ENCODE peak calls at places on chromosomes 12 and 14, in five cellular contexts. One of them, this sample, is unnamed.

GRCh38 chr12:78470354-78471195 is 394.0 kb upstream of the SYT1 start:
- DNase-seq in A549: peak; percentile 64
- DNase-seq in suprapubic skin: no peak
- DNase-seq in stomach: no peak
- DNase-seq in tibial nerve: no peak
- DNase-seq in this sample: no peak

GRCh38 chr14:90851327-90852036 is 35.3 kb upstream of the TTC7B start:
- DNase-seq in stomach: no peak
- DNase-seq in suprapubic skin: no peak
- DNase-seq in A549: no peak
- DNase-seq in tibial nerve: no peak
- DNase-seq in this sample: no peak

GRCh38 chr12:1911598-1912575 is 6.6 kb downstream of the CACNA2D4 start:
- DNase-seq in suprapubic skin: no peak
- DNase-seq in A549: no peak
- DNase-seq in tibial nerve: no peak
- DNase-seq in stomach: peak; percentile 15
- DNase-seq in this sample: no peak

GRCh38 chr14:41873379-41874034 is 266.8 kb downstream of the LRFN5 start:
- DNase-seq in A549: no peak
- DNase-seq in stomach: no peak
- DNase-seq in tibial nerve: no peak
- DNase-seq in suprapubic skin: no peak
- DNase-seq in this sample: no peak

GRCh38 chr14:68146812-68147211 is 327.2 kb downstream of the RAD51B start:
- DNase-seq in A549: peak; percentile 80
- DNase-seq in suprapubic skin: no peak
- DNase-seq in stomach: no peak
- DNase-seq in tibial nerve: no peak
- DNase-seq in this sample: no peak

GRCh38 chr14:70947739-70948138 is 40.5 kb downstream of the PCNX1 start:
- DNase-seq in A549: no peak
- DNase-seq in stomach: no peak
- DNase-seq in tibial nerve: no peak
- DNase-seq in suprapubic skin: no peak
- DNase-seq in this sample: no peak

GRCh38 chr12:62834971-62835547 is 99.9 kb downstream of the PPM1H start:
- DNase-seq in suprapubic skin: no peak
- DNase-seq in stomach: no peak
- DNase-seq in tibial nerve: no peak
- DNase-seq in A549: no peak
- DNase-seq in this sample: no peak

GRCh38 chr14:54838931-54839512 is 63.6 kb downstream of the GCH1 start:
- DNase-seq in tibial nerve: no peak
- DNase-seq in stomach: no peak
- DNase-seq in A549: no peak
- DNase-seq in suprapubic skin: no peak
- DNase-seq in this sample: no peak

GRCh38 chr14:74213907-74214803 is 25.1 kb upstream of the VSX2 start:
- DNase-seq in tibial nerve: no peak
- DNase-seq in stomach: no peak
- DNase-seq in A549: no peak
- DNase-seq in suprapubic skin: no peak
- DNase-seq in this sample: no peak

GRCh38 chr12:54214553-54215374 is 26.0 kb upstream of the SMUG1 start:
- DNase-seq in stomach: peak; percentile 83
- DNase-seq in tibial nerve: peak; percentile 62
- DNase-seq in A549: peak; percentile 95
- DNase-seq in suprapubic skin: peak; percentile 95
- DNase-seq in this sample: peak; percentile 88

GRCh38 chr14:104237651-104238423 is 99.5 kb downstream of the KIF26A start:
- DNase-seq in tibial nerve: no peak
- DNase-seq in suprapubic skin: peak; percentile 34
- DNase-seq in A549: no peak
- DNase-seq in stomach: peak; percentile 8
- DNase-seq in this sample: peak; percentile 12

GRCh38 chr14:89401241-89401640 is 15.8 kb downstream of the FOXN3 start:
- DNase-seq in A549: no peak
- DNase-seq in tibial nerve: no peak
- DNase-seq in suprapubic skin: peak; percentile 33
- DNase-seq in stomach: no peak
- DNase-seq in this sample: no peak

GRCh38 chr12:44000309-44000952 is 164.6 kb downstream of the TMEM117 start:
- DNase-seq in A549: peak; percentile 71
- DNase-seq in suprapubic skin: no peak
- DNase-seq in stomach: no peak
- DNase-seq in tibial nerve: no peak
- DNase-seq in this sample: no peak

GRCh38 chr14:33788116-33788515 is 162.8 kb downstream of the EGLN3 start:
- DNase-seq in stomach: no peak
- DNase-seq in tibial nerve: no peak
- DNase-seq in suprapubic skin: no peak
- DNase-seq in A549: no peak
- DNase-seq in this sample: no peak

GRCh38 chr12:116381744-116382455 is 104.4 kb upstream of the MED13L start:
- DNase-seq in suprapubic skin: no peak
- DNase-seq in A549: peak; percentile 95
- DNase-seq in tibial nerve: no peak
- DNase-seq in stomach: no peak
- DNase-seq in this sample: no peak

GRCh38 chr14:67636361-67636919 is 16.7 kb downstream of the ARG2 start:
- DNase-seq in A549: no peak
- DNase-seq in suprapubic skin: no peak
- DNase-seq in tibial nerve: no peak
- DNase-seq in stomach: no peak
- DNase-seq in this sample: no peak

GRCh38 chr14:52338282-52338681 is 24.2 kb downstream of the PTGER2 start:
- DNase-seq in A549: peak; percentile 65
- DNase-seq in tibial nerve: no peak
- DNase-seq in stomach: no peak
- DNase-seq in suprapubic skin: no peak
- DNase-seq in this sample: no peak

GRCh38 chr12:93524386-93525133 is 47.9 kb upstream of the SOCS2 start:
- DNase-seq in suprapubic skin: no peak
- DNase-seq in A549: peak; percentile 72
- DNase-seq in stomach: peak; percentile 34
- DNase-seq in tibial nerve: no peak
- DNase-seq in this sample: no peak

GRCh38 chr12:95195122-95195521 is 22.1 kb downstream of the FGD6 start:
- DNase-seq in suprapubic skin: no peak
- DNase-seq in stomach: no peak
- DNase-seq in A549: no peak
- DNase-seq in tibial nerve: no peak
- DNase-seq in this sample: no peak

GRCh38 chr12:21372602-21373001 is at the start of gene IAPP:
- DNase-seq in tibial nerve: no peak
- DNase-seq in suprapubic skin: no peak
- DNase-seq in A549: no peak
- DNase-seq in stomach: no peak
- DNase-seq in this sample: no peak

GRCh38 chr14:60197629-60198318 is 32.6 kb upstream of the DHRS7 start:
- DNase-seq in suprapubic skin: no peak
- DNase-seq in A549: no peak
- DNase-seq in tibial nerve: no peak
- DNase-seq in stomach: no peak
- DNase-seq in this sample: no peak

GRCh38 chr14:56858422-56858821 is 48.1 kb upstream of the OTX2 start:
- DNase-seq in tibial nerve: no peak
- DNase-seq in suprapubic skin: no peak
- DNase-seq in stomach: no peak
- DNase-seq in A549: no peak
- DNase-seq in this sample: no peak

GRCh38 chr12:25715147-25715546 is 162.1 kb upstream of the LMNTD1 start:
- DNase-seq in A549: no peak
- DNase-seq in tibial nerve: no peak
- DNase-seq in suprapubic skin: no peak
- DNase-seq in stomach: no peak
- DNase-seq in this sample: no peak

GRCh38 chr14:59140441-59140840 is 48.0 kb upstream of the DAAM1 start:
- DNase-seq in stomach: no peak
- DNase-seq in suprapubic skin: no peak
- DNase-seq in A549: no peak
- DNase-seq in tibial nerve: no peak
- DNase-seq in this sample: no peak

GRCh38 chr14:63470877-63471565 is 72.2 kb downstream of the PPP2R5E start:
- DNase-seq in stomach: no peak
- DNase-seq in A549: peak; percentile 79
- DNase-seq in tibial nerve: no peak
- DNase-seq in suprapubic skin: no peak
- DNase-seq in this sample: no peak

GRCh38 chr12:50992814-50993213 is 33.4 kb downstream of the SLC11A2 start:
- DNase-seq in stomach: no peak
- DNase-seq in suprapubic skin: no peak
- DNase-seq in A549: no peak
- DNase-seq in tibial nerve: peak; percentile 30
- DNase-seq in this sample: no peak

GRCh38 chr12:13273097-13273496 is 76.6 kb downstream of the EMP1 start:
- DNase-seq in tibial nerve: no peak
- DNase-seq in suprapubic skin: no peak
- DNase-seq in A549: no peak
- DNase-seq in stomach: no peak
- DNase-seq in this sample: no peak

GRCh38 chr12:43011383-43011926 is 421.9 kb upstream of the PRICKLE1 start:
- DNase-seq in suprapubic skin: no peak
- DNase-seq in tibial nerve: no peak
- DNase-seq in A549: no peak
- DNase-seq in stomach: no peak
- DNase-seq in this sample: no peak

GRCh38 chr12:92136883-92137582 is 8.6 kb downstream of the BTG1 start:
- DNase-seq in A549: peak; percentile 69
- DNase-seq in tibial nerve: no peak
- DNase-seq in suprapubic skin: no peak
- DNase-seq in stomach: no peak
- DNase-seq in this sample: no peak

GRCh38 chr12:131043401-131043871 is 89.7 kb downstream of the ADGRD1 start:
- DNase-seq in tibial nerve: no peak
- DNase-seq in suprapubic skin: peak; percentile 48
- DNase-seq in A549: no peak
- DNase-seq in stomach: no peak
- DNase-seq in this sample: no peak

GRCh38 chr14:84975503-84975902 is 554.4 kb upstream of the FLRT2 start:
- DNase-seq in A549: no peak
- DNase-seq in suprapubic skin: no peak
- DNase-seq in stomach: no peak
- DNase-seq in tibial nerve: no peak
- DNase-seq in this sample: no peak

GRCh38 chr12:12636641-12637040 is 25.0 kb downstream of the CREBL2 start:
- DNase-seq in suprapubic skin: no peak
- DNase-seq in stomach: no peak
- DNase-seq in A549: no peak
- DNase-seq in tibial nerve: no peak
- DNase-seq in this sample: no peak

GRCh38 chr12:101407054-101407437 is 526 bp downstream of the ARL1 start:
- DNase-seq in suprapubic skin: no peak
- DNase-seq in A549: no peak
- DNase-seq in stomach: no peak
- DNase-seq in tibial nerve: no peak
- DNase-seq in this sample: no peak

GRCh38 chr12:101407438-101408345 is at the start of gene ARL1:
- DNase-seq in A549: peak; percentile 93
- DNase-seq in tibial nerve: peak; percentile 68
- DNase-seq in stomach: peak; percentile 87
- DNase-seq in suprapubic skin: peak; percentile 90
- DNase-seq in this sample: peak; percentile 91
- TF ChIP-seq POLR2A in A549: peak; percentile 79
- TF ChIP-seq POLR2A in tibial nerve: peak; percentile 20
- TF ChIP-seq POLR2A in stomach: peak; percentile 30
- TF ChIP-seq POLR2A in suprapubic skin: no peak
- TF ChIP-seq POLR2A in this sample: peak; percentile 24

DNA sequence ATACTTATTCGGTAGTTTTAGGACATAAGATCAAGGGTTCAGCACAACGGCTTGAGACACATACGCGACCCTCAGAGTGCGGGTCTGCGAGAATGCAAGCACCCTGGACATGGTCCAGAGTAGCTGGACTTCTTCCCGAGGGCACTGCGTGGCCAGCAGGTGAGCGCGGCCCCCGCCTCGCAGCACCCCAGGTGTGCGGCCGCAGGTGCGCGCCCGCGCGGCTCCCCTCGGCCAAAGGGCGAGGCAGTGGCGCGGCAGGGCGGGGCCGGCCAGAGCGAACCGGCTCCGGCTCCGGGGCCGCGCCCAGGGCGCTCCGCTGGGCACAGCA is 349 bp upstream of the FGD4 start:
- DNase-seq in A549: no peak
- DNase-seq in stomach: no peak
- DNase-seq in suprapubic skin: no peak
- DNase-seq in tibial nerve: no peak
- DNase-seq in this sample: no peak
- TF ChIP-seq EP300 in A549: no peak
- TF ChIP-seq EP300 in stomach: no peak
- TF ChIP-seq EP300 in suprapubic skin: no peak
- TF ChIP-seq EP300 in tibial nerve: no peak
- TF ChIP-seq EP300 in this sample: no peak

GRCh38 chr14:105340821-105341408 is 26.4 kb downstream of the PACS2 start:
- DNase-seq in stomach: no peak
- DNase-seq in suprapubic skin: no peak
- DNase-seq in A549: no peak
- DNase-seq in tibial nerve: no peak
- DNase-seq in this sample: no peak
- H3K4me3 ChIP-seq in stomach: no peak overlapping the region
- H3K4me3 ChIP-seq in suprapubic skin: no peak overlapping the region
- H3K4me3 ChIP-seq in A549: no peak overlapping the region
- H3K4me3 ChIP-seq in tibial nerve: no peak overlapping the region
- H3K4me3 ChIP-seq in this sample: no peak overlapping the region

DNA sequence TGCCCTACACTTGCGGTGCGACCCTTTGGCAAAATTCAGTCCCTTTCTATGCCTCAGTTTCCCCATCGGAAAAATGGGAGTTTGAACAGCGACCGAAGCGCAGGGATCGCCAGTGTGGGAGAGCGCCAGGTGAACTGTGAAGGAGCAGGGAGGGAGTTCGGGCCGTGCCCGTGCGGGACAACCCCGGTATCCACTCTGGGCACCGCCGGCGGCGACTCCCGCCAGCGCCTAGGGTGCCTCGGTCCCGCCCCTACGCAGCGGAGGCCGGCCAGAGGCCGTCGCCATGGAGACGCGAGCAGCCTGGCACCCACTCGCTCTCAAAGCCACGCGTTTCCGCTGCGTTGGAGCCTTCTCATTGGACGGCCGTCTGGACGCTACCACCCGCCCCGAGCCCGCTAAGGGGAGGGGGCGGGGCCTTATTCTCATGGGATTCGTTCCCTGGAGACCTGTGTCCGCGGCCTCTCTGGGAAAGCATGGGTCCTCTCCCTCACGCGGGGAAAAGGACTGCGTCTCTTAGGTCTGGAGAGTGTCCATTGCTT is 729 bp upstream of the MLEC start:
- DNase-seq in suprapubic skin: peak; percentile 98
- DNase-seq in stomach: peak; percentile 99
- DNase-seq in A549: peak; percentile 99
- DNase-seq in tibial nerve: peak; percentile 92
- DNase-seq in this sample: peak; percentile 98
- TF ChIP-seq POLR2A in suprapubic skin: no peak
- TF ChIP-seq POLR2A in stomach: peak; percentile 30
- TF ChIP-seq POLR2A in A549: peak; percentile 98
- TF ChIP-seq POLR2A in tibial nerve: peak; percentile 18
- TF ChIP-seq POLR2A in this sample: no peak

GRCh38 chr14:69690042-69690441 is 76.9 kb upstream of the SRSF5 start:
- DNase-seq in tibial nerve: no peak
- DNase-seq in stomach: no peak
- DNase-seq in suprapubic skin: no peak
- DNase-seq in A549: no peak
- DNase-seq in this sample: no peak
- TF ChIP-seq EP300 in tibial nerve: no peak
- TF ChIP-seq EP300 in stomach: no peak
- TF ChIP-seq EP300 in suprapubic skin: no peak
- TF ChIP-seq EP300 in A549: no peak
- TF ChIP-seq EP300 in this sample: no peak